ENCODE peak calls at places on chromosomes 5 and 9, in nine cellular contexts. One of them, this sample, is unnamed.
A peak's percentile ranks its signal among the peaks of the same experiment; 100 is the strongest.

GRCh38 chr5:100900142-100900795 is 2.8 kb downstream of the ST8SIA4 start:
- DNase-seq in gastrocnemius medialis: no peak
- DNase-seq in GM12891: no peak
- DNase-seq in transverse colon: peak; percentile 46
- DNase-seq in uterus: no peak
- DNase-seq in sigmoid colon: peak; percentile 67
- DNase-seq in suprapubic skin: peak; percentile 59
- DNase-seq in ovary: no peak
- DNase-seq in H1: no peak
- DNase-seq in this sample: peak; percentile 15

GRCh38 chr9:126784401-126784800 is 20.4 kb upstream of the ZBTB43 start:
- DNase-seq in gastrocnemius medialis: no peak
- DNase-seq in GM12891: no peak
- DNase-seq in transverse colon: no peak
- DNase-seq in uterus: no peak
- DNase-seq in sigmoid colon: no peak
- DNase-seq in suprapubic skin: no peak
- DNase-seq in ovary: no peak
- DNase-seq in H1: no peak
- DNase-seq in this sample: no peak

GRCh38 chr5:139481122-139481533 is 1.4 kb downstream of the STING1 start:
- DNase-seq in gastrocnemius medialis: no peak
- DNase-seq in GM12891: no peak
- DNase-seq in transverse colon: no peak
- DNase-seq in uterus: peak; percentile 70
- DNase-seq in sigmoid colon: peak; percentile 72
- DNase-seq in suprapubic skin: no peak
- DNase-seq in ovary: peak; percentile 70
- DNase-seq in H1: no peak
- DNase-seq in this sample: no peak

GRCh38 chr9:23011669-23012068 is 565.0 kb downstream of the DMRTA1 start:
- DNase-seq in gastrocnemius medialis: no peak
- DNase-seq in GM12891: no peak
- DNase-seq in transverse colon: no peak
- DNase-seq in uterus: no peak
- DNase-seq in sigmoid colon: no peak
- DNase-seq in suprapubic skin: no peak
- DNase-seq in ovary: no peak
- DNase-seq in H1: no peak
- DNase-seq in this sample: no peak

GRCh38 chr9:32161720-32162119 is 222.7 kb upstream of the ACO1 start:
- DNase-seq in gastrocnemius medialis: no peak
- DNase-seq in GM12891: peak; percentile 2
- DNase-seq in transverse colon: no peak
- DNase-seq in uterus: no peak
- DNase-seq in sigmoid colon: no peak
- DNase-seq in suprapubic skin: no peak
- DNase-seq in ovary: no peak
- DNase-seq in H1: no peak
- DNase-seq in this sample: no peak

GRCh38 chr5:138789771-138790242 is 36.6 kb downstream of the CTNNA1 start:
- DNase-seq in gastrocnemius medialis: no peak
- DNase-seq in GM12891: peak; percentile 30
- DNase-seq in transverse colon: no peak
- DNase-seq in uterus: no peak
- DNase-seq in sigmoid colon: no peak
- DNase-seq in suprapubic skin: no peak
- DNase-seq in ovary: no peak
- DNase-seq in H1: no peak
- DNase-seq in this sample: no peak

GRCh38 chr5:150593593-150593992 is 46.9 kb upstream of the SYNPO start:
- DNase-seq in gastrocnemius medialis: no peak
- DNase-seq in GM12891: no peak
- DNase-seq in transverse colon: peak; percentile 54
- DNase-seq in uterus: no peak
- DNase-seq in sigmoid colon: no peak
- DNase-seq in suprapubic skin: no peak
- DNase-seq in ovary: no peak
- DNase-seq in H1: no peak
- DNase-seq in this sample: no peak

GRCh38 chr9:136143215-136144001 is 24.7 kb upstream of the TMEM250 start:
- DNase-seq in gastrocnemius medialis: no peak
- DNase-seq in GM12891: no peak
- DNase-seq in transverse colon: no peak
- DNase-seq in uterus: no peak
- DNase-seq in sigmoid colon: no peak
- DNase-seq in suprapubic skin: no peak
- DNase-seq in ovary: no peak
- DNase-seq in H1: no peak
- DNase-seq in this sample: no peak

GRCh38 chr9:20989923-20990341 is 41.5 kb downstream of the HACD4 start:
- DNase-seq in gastrocnemius medialis: peak; percentile 20
- DNase-seq in GM12891: no peak
- DNase-seq in transverse colon: peak; percentile 20
- DNase-seq in uterus: no peak
- DNase-seq in sigmoid colon: peak; percentile 69
- DNase-seq in suprapubic skin: peak; percentile 64
- DNase-seq in ovary: no peak
- DNase-seq in H1: no peak
- DNase-seq in this sample: peak; percentile 58

GRCh38 chr9:129362287-129363098 is 184.4 kb upstream of the IER5L start:
- DNase-seq in gastrocnemius medialis: no peak
- DNase-seq in GM12891: no peak
- DNase-seq in transverse colon: no peak
- DNase-seq in uterus: no peak
- DNase-seq in sigmoid colon: no peak
- DNase-seq in suprapubic skin: no peak
- DNase-seq in ovary: no peak
- DNase-seq in H1: no peak
- DNase-seq in this sample: no peak

GRCh38 chr9:109132473-109133095 is 12.8 kb upstream of the TMEM245 start:
- DNase-seq in gastrocnemius medialis: no peak
- DNase-seq in GM12891: no peak
- DNase-seq in transverse colon: no peak
- DNase-seq in uterus: no peak
- DNase-seq in sigmoid colon: no peak
- DNase-seq in suprapubic skin: no peak
- DNase-seq in ovary: no peak
- DNase-seq in H1: no peak
- DNase-seq in this sample: no peak

GRCh38 chr5:80597500-80597899 is 27.4 kb upstream of the ANKRD34B start:
- DNase-seq in gastrocnemius medialis: no peak
- DNase-seq in GM12891: no peak
- DNase-seq in transverse colon: no peak
- DNase-seq in uterus: no peak
- DNase-seq in sigmoid colon: no peak
- DNase-seq in suprapubic skin: no peak
- DNase-seq in ovary: no peak
- DNase-seq in H1: no peak
- DNase-seq in this sample: no peak

GRCh38 chr5:115601709-115602584 is at the start of gene TICAM2:
- DNase-seq in gastrocnemius medialis: peak; percentile 76
- DNase-seq in GM12891: peak; percentile 43
- DNase-seq in transverse colon: peak; percentile 68
- DNase-seq in uterus: peak; percentile 64
- DNase-seq in sigmoid colon: peak; percentile 84
- DNase-seq in suprapubic skin: peak; percentile 75
- DNase-seq in ovary: peak; percentile 72
- DNase-seq in H1: no peak
- DNase-seq in this sample: peak; percentile 82

GRCh38 chr5:175683231-175683630 is 25.4 kb downstream of the HRH2 start:
- DNase-seq in gastrocnemius medialis: no peak
- DNase-seq in GM12891: no peak
- DNase-seq in transverse colon: no peak
- DNase-seq in uterus: no peak
- DNase-seq in sigmoid colon: peak; percentile 18
- DNase-seq in suprapubic skin: no peak
- DNase-seq in ovary: no peak
- DNase-seq in H1: no peak
- DNase-seq in this sample: no peak

GRCh38 chr5:9502435-9502834 is 43.4 kb downstream of the SEMA5A start:
- DNase-seq in gastrocnemius medialis: no peak
- DNase-seq in GM12891: no peak
- DNase-seq in transverse colon: no peak
- DNase-seq in uterus: no peak
- DNase-seq in sigmoid colon: no peak
- DNase-seq in suprapubic skin: no peak
- DNase-seq in ovary: no peak
- DNase-seq in H1: no peak
- DNase-seq in this sample: no peak

GRCh38 chr9:35490910-35491465 is 1.1 kb downstream of the RUSC2 start:
- DNase-seq in gastrocnemius medialis: no peak
- DNase-seq in GM12891: no peak
- DNase-seq in transverse colon: no peak
- DNase-seq in uterus: no peak
- DNase-seq in sigmoid colon: no peak
- DNase-seq in suprapubic skin: no peak
- DNase-seq in ovary: no peak
- DNase-seq in H1: no peak
- DNase-seq in this sample: no peak
- TF ChIP-seq POLR2A in gastrocnemius medialis: no peak
- TF ChIP-seq POLR2A in GM12891: no peak
- TF ChIP-seq POLR2A in transverse colon: no peak
- TF ChIP-seq POLR2A in uterus: no peak
- TF ChIP-seq POLR2A in sigmoid colon: no peak
- TF ChIP-seq POLR2A in suprapubic skin: no peak
- TF ChIP-seq POLR2A in ovary: no peak
- TF ChIP-seq POLR2A in H1: no peak
- TF ChIP-seq POLR2A in this sample: peak; percentile 43

GRCh38 chr9:130623466-130623865 is 40.9 kb upstream of the PRDM12 start:
- DNase-seq in gastrocnemius medialis: no peak
- DNase-seq in GM12891: no peak
- DNase-seq in transverse colon: no peak
- DNase-seq in uterus: no peak
- DNase-seq in sigmoid colon: no peak
- DNase-seq in suprapubic skin: no peak
- DNase-seq in ovary: no peak
- DNase-seq in H1: no peak
- DNase-seq in this sample: no peak
- TF ChIP-seq POLR2A in gastrocnemius medialis: no peak
- TF ChIP-seq POLR2A in GM12891: no peak
- TF ChIP-seq POLR2A in transverse colon: no peak
- TF ChIP-seq POLR2A in uterus: no peak
- TF ChIP-seq POLR2A in sigmoid colon: no peak
- TF ChIP-seq POLR2A in suprapubic skin: no peak
- TF ChIP-seq POLR2A in ovary: no peak
- TF ChIP-seq POLR2A in H1: no peak
- TF ChIP-seq POLR2A in this sample: no peak

GRCh38 chr9:99660191-99660636 is 161.5 kb upstream of the NR4A3 start:
- DNase-seq in gastrocnemius medialis: no peak
- DNase-seq in GM12891: peak; percentile 7
- DNase-seq in transverse colon: no peak
- DNase-seq in uterus: no peak
- DNase-seq in sigmoid colon: no peak
- DNase-seq in suprapubic skin: no peak
- DNase-seq in ovary: no peak
- DNase-seq in H1: no peak
- DNase-seq in this sample: peak; percentile 14
- TF ChIP-seq POLR2A in gastrocnemius medialis: no peak
- TF ChIP-seq POLR2A in GM12891: peak; percentile 35
- TF ChIP-seq POLR2A in transverse colon: no peak
- TF ChIP-seq POLR2A in uterus: no peak
- TF ChIP-seq POLR2A in sigmoid colon: no peak
- TF ChIP-seq POLR2A in suprapubic skin: no peak
- TF ChIP-seq POLR2A in ovary: no peak
- TF ChIP-seq POLR2A in H1: no peak
- TF ChIP-seq POLR2A in this sample: no peak

GRCh38 chr5:892390-893136 is at the start of the genes BRD9 and TRIP13:
- DNase-seq in gastrocnemius medialis: peak; percentile 68
- DNase-seq in GM12891: peak; percentile 100
- DNase-seq in transverse colon: peak; percentile 88
- DNase-seq in uterus: peak; percentile 79
- DNase-seq in sigmoid colon: peak; percentile 88
- DNase-seq in suprapubic skin: peak; percentile 87
- DNase-seq in ovary: peak; percentile 86
- DNase-seq in H1: no peak
- DNase-seq in this sample: peak; percentile 79
- TF ChIP-seq POLR2A in gastrocnemius medialis: no peak
- TF ChIP-seq POLR2A in GM12891: no peak
- TF ChIP-seq POLR2A in transverse colon: peak; percentile 24
- TF ChIP-seq POLR2A in uterus: peak; percentile 72
- TF ChIP-seq POLR2A in sigmoid colon: no peak
- TF ChIP-seq POLR2A in suprapubic skin: peak; percentile 53
- TF ChIP-seq POLR2A in ovary: peak; percentile 51
- TF ChIP-seq POLR2A in H1: no peak
- TF ChIP-seq POLR2A in this sample: no peak

DNA sequence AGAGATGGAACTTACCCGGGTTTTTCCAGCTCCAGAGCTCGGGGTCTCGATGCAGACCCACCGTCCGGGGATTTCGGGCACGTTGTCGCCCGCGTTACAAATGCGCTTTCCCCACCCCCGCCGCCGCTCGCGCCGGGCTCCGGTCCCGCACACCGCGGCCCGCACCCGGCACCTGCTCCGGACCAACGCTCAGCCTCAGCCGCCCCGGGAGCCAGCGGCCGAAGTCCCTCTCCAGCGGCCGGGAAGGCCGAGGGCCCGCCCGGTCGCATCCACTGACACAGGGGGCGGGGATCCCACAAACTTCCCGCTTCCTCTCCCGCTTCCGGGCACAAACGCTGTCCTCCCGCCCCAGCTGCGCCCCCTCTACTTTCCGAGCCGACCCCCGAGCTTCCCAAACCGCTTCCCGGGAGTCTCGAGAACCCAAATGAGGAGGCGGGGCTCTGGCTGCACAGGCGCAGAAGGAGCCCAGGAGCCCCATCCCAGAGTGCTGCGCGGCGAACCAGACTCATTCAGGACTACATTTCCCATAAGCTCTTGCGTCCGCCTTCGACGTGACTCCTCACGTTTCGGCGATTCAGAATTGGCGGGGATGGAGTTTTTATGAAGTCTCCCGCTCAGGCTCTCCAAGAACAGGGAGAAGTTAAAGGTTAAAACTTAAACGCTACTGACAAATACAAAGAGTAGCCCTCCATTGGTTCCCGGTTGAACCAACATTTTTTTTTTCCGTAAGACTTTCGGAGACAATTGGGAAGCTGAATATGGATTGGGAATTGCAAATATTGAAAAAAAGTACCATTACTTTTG is at the start of gene ZNF782:
- DNase-seq in gastrocnemius medialis: peak; percentile 91
- DNase-seq in GM12891: peak; percentile 62
- DNase-seq in transverse colon: peak; percentile 94
- DNase-seq in uterus: peak; percentile 93
- DNase-seq in sigmoid colon: peak; percentile 95
- DNase-seq in suprapubic skin: peak; percentile 96
- DNase-seq in ovary: peak; percentile 94
- DNase-seq in H1: peak; percentile 96
- DNase-seq in this sample: peak; percentile 95
- TF ChIP-seq POLR2A in gastrocnemius medialis: peak; percentile 82
- TF ChIP-seq POLR2A in GM12891: no peak
- TF ChIP-seq POLR2A in transverse colon: no peak
- TF ChIP-seq POLR2A in uterus: peak; percentile 69
- TF ChIP-seq POLR2A in sigmoid colon: peak; percentile 42
- TF ChIP-seq POLR2A in suprapubic skin: peak; percentile 33
- TF ChIP-seq POLR2A in ovary: peak; percentile 56
- TF ChIP-seq POLR2A in H1: no peak
- TF ChIP-seq POLR2A in this sample: peak; percentile 42

GRCh38 chr5:79237735-79238560 is 2.0 kb downstream of the JMY start:
- DNase-seq in gastrocnemius medialis: no peak
- DNase-seq in GM12891: no peak
- DNase-seq in transverse colon: no peak
- DNase-seq in uterus: no peak
- DNase-seq in sigmoid colon: no peak
- DNase-seq in suprapubic skin: no peak
- DNase-seq in ovary: no peak
- DNase-seq in H1: no peak
- DNase-seq in this sample: no peak
- TF ChIP-seq POLR2A in gastrocnemius medialis: no peak
- TF ChIP-seq POLR2A in GM12891: no peak
- TF ChIP-seq POLR2A in transverse colon: no peak
- TF ChIP-seq POLR2A in uterus: no peak
- TF ChIP-seq POLR2A in sigmoid colon: no peak
- TF ChIP-seq POLR2A in suprapubic skin: no peak
- TF ChIP-seq POLR2A in ovary: no peak
- TF ChIP-seq POLR2A in H1: no peak
- TF ChIP-seq POLR2A in this sample: no peak

This sample was measured in adrenal gland.